ENCODE peak calls at places on chromosomes 3 and 15, in four cellular contexts. D is A549; I is NCI-H345; G is CD8-positive, alpha-beta memory T cell. R is an unnamed sample.

GRCh38 chr3:186506846-186507245 is 37.3 kb downstream of the CRYGS start:
- DNase-seq in D (no peak), I (no peak), G (no peak), R (no peak)

GRCh38 chr15:79943820-79944219 is 27.2 kb downstream of the BCL2A1 start:
- DNase-seq in D (peak), I (no peak), G (no peak), R (no peak)

GRCh38 chr3:186193534-186194450 is 84.9 kb upstream of the ETV5 start:
- DNase-seq in D (no peak), I (no peak), G (no peak), R (no peak)

GRCh38 chr3:55167586-55168317 is 239.9 kb upstream of the LRTM1 start:
- DNase-seq in D (no peak), I (no peak), G (no peak), R (no peak)

GRCh38 chr3:113660901-113661300 is 35.5 kb downstream of the USF3 start:
- DNase-seq in D (no peak), I (no peak), G (no peak), R (no peak)

GRCh38 chr15:31458591-31458990 is 132.0 kb downstream of the KLF13 start:
- DNase-seq in D (no peak), I (no peak), G (no peak), R (no peak)

GRCh38 chr3:184651945-184652344 is 59.9 kb downstream of the MAGEF1 start:
- DNase-seq in D (no peak), I (no peak), G (no peak), R (no peak)

GRCh38 chr3:127595303-127595702 is 2.9 kb upstream of the MCM2 start:
- DNase-seq in D (no peak), I (no peak), G (no peak), R (no peak)

GRCh38 chr3:59772416-59773408 is 722.9 kb upstream of the CFAP20DC start:
- DNase-seq in D (no peak), I (no peak), G (peak), R (peak)

GRCh38 chr3:98557324-98558010 is 25.7 kb downstream of the GPR15 start:
- DNase-seq in D (no peak), I (no peak), G (no peak), R (peak)

GRCh38 chr3:43015572-43016512 is 36.7 kb downstream of the GASK1A start:
- DNase-seq in D (no peak), I (no peak), G (peak), R (no peak)

GRCh38 chr3:108201258-108201657 is 21.0 kb downstream of the IFT57 start:
- DNase-seq in D (no peak), I (no peak), G (no peak), R (no peak)

R was measured in activated naive CD8-positive, alpha-beta T cell treated with anti-CD3 and anti-CD28 coated beads for 36 hours.